ENCODE peak calls at places on chromosome 21, in five cellular contexts. K is colonic mucosa, M is psoas muscle, Y is upper lobe of right lung, P is endothelial cell of umbilical vein. I is an unnamed sample.
A peak's percentile ranks its signal among the peaks of the same experiment; 100 is the strongest.

GRCh38 chr21:31927872-31928476 is 55.2 kb downstream of the HUNK start:
- DNase-seq in P (no peak), K (no peak), M (no peak), Y (no peak), I (no peak)

GRCh38 chr21:39048064-39048463 is 135.2 kb downstream of the PSMG1 start:
- DNase-seq in M (no peak), P (peak; percentile 19), K (peak; percentile 65), Y (no peak), I (peak; percentile 71)

GRCh38 chr21:9735421-9735961 is 785.9 kb upstream of the TPTE start:
- DNase-seq in M (no peak), P (no peak), Y (no peak), K (no peak), I (no peak)

GRCh38 chr21:20086508-20086907 is 911.7 kb upstream of the NCAM2 start:
- DNase-seq in K (no peak), P (no peak), M (no peak), Y (no peak), I (no peak)

GRCh38 chr21:38869946-38870345 is 64.2 kb downstream of the ETS2 start:
- DNase-seq in K (no peak), M (no peak), P (no peak), Y (no peak), I (no peak)

GRCh38 chr21:19405326-19405725 is 1001.7 kb upstream of the TMPRSS15 start:
- DNase-seq in P (no peak), M (no peak), Y (no peak), K (no peak), I (no peak)

GRCh38 chr21:45768011-45768740 is 124.7 kb downstream of the PCBP3 start:
- DNase-seq in K (no peak), M (no peak), P (no peak), Y (no peak), I (peak; percentile 54)

GRCh38 chr21:37594472-37594951 is 227.9 kb downstream of the DYRK1A start:
- DNase-seq in Y (no peak), M (no peak), K (no peak), P (no peak), I (no peak)

GRCh38 chr21:33817136-33817535 is 98.5 kb downstream of the ATP5PO start:
- DNase-seq in Y (no peak), K (no peak), M (no peak), P (no peak), I (no peak)

GRCh38 chr21:36829116-36829515 is 130.2 kb downstream of the SIM2 start:
- DNase-seq in K (no peak), M (no peak), Y (no peak), P (no peak), I (peak; percentile 4)

GRCh38 chr21:37904879-37905278 is 11.4 kb downstream of the KCNJ6 start:
- DNase-seq in K (no peak), P (no peak), M (no peak), Y (no peak), I (no peak)

GRCh38 chr21:28069446-28069845 is 923.2 kb downstream of the LTN1 start:
- DNase-seq in K (no peak), P (no peak), Y (no peak), M (no peak), I (peak; percentile 94)

GRCh38 chr21:29621525-29621924 is 318.3 kb downstream of the GRIK1 start:
- DNase-seq in P (no peak), M (no peak), Y (no peak), K (no peak), I (no peak)

DNA sequence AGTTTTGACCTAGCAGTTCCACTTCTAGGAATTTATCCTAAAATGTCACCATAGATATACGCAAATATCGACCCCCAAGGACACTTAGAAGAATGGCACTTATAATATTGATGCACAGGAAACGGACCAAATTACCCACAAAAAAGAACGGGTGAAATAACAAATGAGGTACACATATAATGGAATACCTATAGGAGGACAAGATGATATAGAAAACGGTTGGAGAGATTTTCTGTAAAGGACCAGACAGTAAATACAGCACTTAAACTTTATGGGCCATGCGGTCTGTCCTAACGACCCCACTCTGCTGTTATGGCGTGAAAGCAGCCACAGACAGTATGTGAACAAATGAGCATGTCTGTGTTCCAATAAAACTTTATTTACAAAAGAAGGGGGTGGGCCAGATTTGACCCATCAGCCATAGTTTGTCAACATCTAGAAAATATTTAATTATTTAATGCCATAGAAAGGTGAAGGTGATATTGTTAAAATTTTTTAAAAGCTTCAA is 2.4 kb downstream of the TMPRSS3 start:
- DNase-seq in Y (no peak), M (no peak), P (no peak), K (no peak), I (no peak)
- H3K4me1 ChIP-seq in Y (peaks cover 4% of the 10 kb centered on the region), M (no peaks in the 10 kb centered on the region), P (no peaks in the 10 kb centered on the region), K (no peaks in the 10 kb centered on the region), I (peaks cover 3% of the 10 kb centered on the region)

GRCh38 chr21:17688912-17689874 is 76.5 kb upstream of the BTG3 start:
- DNase-seq in M (no peak), K (peak; percentile 39), P (no peak), Y (no peak), I (no peak)
- TF ChIP-seq CTCF in M (no peak), K (no peak), P (no peak), Y (peak; percentile 24), I (no peak)

DNA sequence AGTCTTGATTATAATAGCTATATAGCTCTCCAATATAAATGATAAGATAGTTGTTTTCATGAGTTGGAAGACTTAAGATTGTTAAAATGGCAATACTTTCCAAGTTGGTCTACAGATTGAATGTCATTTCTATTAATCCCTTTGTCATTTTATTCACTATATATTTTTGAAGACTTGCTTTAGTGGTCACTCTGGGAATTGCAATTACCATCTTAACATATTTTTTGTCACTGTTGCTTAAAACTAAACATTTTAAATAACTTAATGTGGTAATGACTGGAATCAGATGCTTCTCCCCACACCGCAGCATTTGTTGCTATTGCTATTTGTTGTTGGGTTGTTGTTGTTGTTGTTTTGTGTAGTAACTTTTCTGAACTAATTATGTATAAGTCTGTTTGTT is 1592.9 kb downstream of the MRPL39 start:
- DNase-seq in K (no peak), P (no peak), Y (no peak), M (no peak), I (no peak)
- H3K9me3 ChIP-seq in K (no peaks in the 10 kb centered on the region), P (no peaks in the 10 kb centered on the region), Y (no peaks in the 10 kb centered on the region), M (no peaks in the 10 kb centered on the region), I (no peaks in the 10 kb centered on the region)

GRCh38 chr21:15045017-15045416 is 19.8 kb downstream of the NRIP1 start:
- DNase-seq in Y (no peak), M (no peak), K (no peak), P (no peak), I (no peak)
- H3K4me1 ChIP-seq in Y (peaks cover 7% of the 10 kb centered on the region), M (peaks cover 33% of the 10 kb centered on the region), K (no peaks in the 10 kb centered on the region), P (no peaks in the 10 kb centered on the region), I (no peaks in the 10 kb centered on the region)

I was measured in cardiac muscle cell.